ENCODE peak calls at places on chromosomes 4 and X, in ten cellular contexts. G is HL-60, D is WERI-Rb-1, B is fibroblast of mammary gland, R is brain microvascular endothelial cell, C is DND-41, E is MM.1S, W is ascending aorta, L is neural progenitor cell, V is heart left ventricle. H is an unnamed sample.

GRCh38 chr4:163816494-163816893 is 322.0 kb downstream of the TMA16 start:
- DNase-seq in C (no peak), G (no peak), B (no peak), L (peak), V (no peak), R (no peak), W (no peak), E (no peak), D (no peak), H (no peak)

GRCh38 chrX:45769919-45770582 is 569.4 kb upstream of the DIPK2B start:
- DNase-seq in G (peak), E (no peak), B (peak), D (no peak), C (no peak), W (peak), L (peak), V (peak), R (peak), H (peak)

GRCh38 chr4:36360755-36361154 is 79.3 kb downstream of the DTHD1 start:
- DNase-seq in W (no peak), G (no peak), C (no peak), D (no peak), B (no peak), E (no peak), R (no peak), L (no peak), V (no peak), H (no peak)

GRCh38 chr4:185352741-185353140 is 43.0 kb downstream of the LRP2BP start:
- DNase-seq in L (no peak), W (no peak), B (no peak), G (no peak), D (no peak), R (no peak), V (no peak), E (peak), C (no peak), H (no peak)

GRCh38 chr4:82422616-82423015 is 7.6 kb downstream of the HNRNPDL start:
- DNase-seq in R (no peak), G (no peak), B (no peak), W (no peak), V (no peak), D (no peak), L (no peak), C (no peak), E (no peak), H (no peak)

GRCh38 chrX:15751160-15751819 is 13.2 kb downstream of the CA5B start:
- DNase-seq in D (no peak), W (no peak), V (no peak), R (no peak), C (no peak), B (peak), G (no peak), E (no peak), L (no peak), H (peak)

GRCh38 chr4:23097251-23097650 is 404.5 kb downstream of the GBA3 start:
- DNase-seq in G (no peak), E (no peak), B (peak), L (no peak), R (peak), C (no peak), D (no peak), V (no peak), W (no peak), H (peak)

GRCh38 chr4:8747467-8747841 is 124.2 kb downstream of the HMX1 start:
- DNase-seq in W (peak), G (no peak), C (no peak), D (no peak), R (no peak), L (peak), V (no peak), E (no peak), B (no peak), H (no peak)

GRCh38 chr4:16052939-16053338 is 30.9 kb downstream of the PROM1 start:
- DNase-seq in V (no peak), G (no peak), R (no peak), L (no peak), C (no peak), E (no peak), B (no peak), W (no peak), D (no peak), H (no peak)

GRCh38 chrX:68824565-68825125 is 4.2 kb upstream of the EFNB1 start:
- DNase-seq in C (no peak), G (no peak), R (no peak), L (no peak), D (no peak), W (peak), B (no peak), E (no peak), V (no peak), H (no peak)

GRCh38 chr4:76307670-76308014 is 1.1 kb downstream of the STBD1 start:
- DNase-seq in W (no peak), E (peak), D (no peak), R (no peak), V (peak), G (no peak), L (no peak), B (no peak), C (no peak), H (no peak)

GRCh38 chr4:93828830-93829530 is 427 bp downstream of the ATOH1 start:
- DNase-seq in E (peak), G (peak), B (no peak), L (peak), R (no peak), D (peak), W (no peak), V (peak), C (no peak), H (no peak)

GRCh38 chr4:4479366-4479765 is 62.5 kb downstream of the STX18 start:
- DNase-seq in G (no peak), C (no peak), R (no peak), D (no peak), L (no peak), W (no peak), V (no peak), B (no peak), E (no peak), H (no peak)

GRCh38 chrX:22746081-22746480 is 253.7 kb upstream of the DDX53 start:
- DNase-seq in C (no peak), L (no peak), W (no peak), G (no peak), R (no peak), V (peak), B (no peak), D (no peak), E (no peak), H (no peak)

GRCh38 chr4:165663411-165663810 is 209.6 kb upstream of the TLL1 start:
- DNase-seq in D (no peak), R (no peak), E (no peak), B (peak), W (no peak), L (no peak), G (no peak), V (no peak), C (no peak), H (no peak)

GRCh38 chr4:169337510-169337909 is 66.8 kb upstream of the SH3RF1 start:
- DNase-seq in D (no peak), G (no peak), C (no peak), E (no peak), V (no peak), B (peak), W (no peak), R (peak), L (no peak), H (peak)

GRCh38 chr4:156971623-156972369 is at the start of gene PDGFC:
- DNase-seq in R (peak), D (peak), V (peak), W (peak), L (peak), G (peak), E (peak), C (no peak), B (peak), H (peak)

GRCh38 chr4:1112821-1113182 is 562 bp downstream of the RNF212 start:
- DNase-seq in D (no peak), C (no peak), W (no peak), E (no peak), R (no peak), G (no peak), V (no peak), L (no peak), B (no peak), H (no peak)

GRCh38 chr4:159400782-159401712 is 298.2 kb downstream of the RAPGEF2 start:
- DNase-seq in L (no peak), V (peak), E (no peak), W (no peak), C (no peak), B (peak), G (peak), D (peak), R (peak), H (peak)

GRCh38 chrX:46549914-46550313 is 4.7 kb upstream of the ZNF674 start:
- DNase-seq in E (no peak), W (no peak), G (no peak), R (no peak), L (no peak), C (no peak), B (no peak), D (no peak), V (no peak), H (no peak)

GRCh38 chr4:88456757-88457306 is at the start of gene HERC5:
- DNase-seq in L (peak), E (peak), C (peak), D (peak), G (peak), B (peak), W (peak), R (peak), V (peak), H (peak)

GRCh38 chrX:77938083-77938482 is 27.6 kb downstream of the ATP7A start:
- DNase-seq in D (no peak), L (no peak), G (no peak), C (no peak), E (no peak), B (no peak), V (no peak), R (no peak), W (no peak), H (no peak)

GRCh38 chrX:138128025-138128671 is 562.2 kb downstream of the ZIC3 start:
- DNase-seq in C (peak), D (peak), E (peak), G (peak), L (peak), B (peak), R (peak), W (no peak), V (no peak), H (no peak)

GRCh38 chr4:169823685-169824084 is 65.9 kb upstream of the HPF1 start:
- DNase-seq in C (peak), W (no peak), L (peak), B (peak), G (peak), E (peak), R (peak), D (no peak), V (peak), H (peak)

GRCh38 chrX:130669233-130669632 is 233.8 kb downstream of the ENOX2 start:
- DNase-seq in C (no peak), G (no peak), R (no peak), D (no peak), B (peak), E (no peak), L (no peak), W (no peak), V (no peak), H (peak)

GRCh38 chr4:24067781-24068193 is 177.9 kb upstream of the PPARGC1A start:
- DNase-seq in E (no peak), C (no peak), B (peak), V (peak), R (peak), G (no peak), D (peak), W (no peak), L (no peak), H (peak)

GRCh38 chr4:1299301-1299860 is 9.7 kb downstream of the MAEA start:
- DNase-seq in W (no peak), C (no peak), D (no peak), G (no peak), L (no peak), E (no peak), R (no peak), V (no peak), B (no peak), H (no peak)

GRCh38 chr4:5638976-5639375 is 69.4 kb downstream of the EVC2 start:
- DNase-seq in R (peak), C (no peak), L (no peak), V (no peak), W (no peak), D (no peak), B (peak), G (no peak), E (no peak), H (peak)

GRCh38 chrX:24292358-24292757 is 21.5 kb downstream of the SUPT20HL2 start:
- DNase-seq in W (no peak), C (no peak), D (no peak), E (no peak), R (no peak), B (no peak), V (no peak), L (no peak), G (no peak), H (no peak)

GRCh38 chrX:7586126-7586525 is 256.8 kb upstream of the VCX start:
- DNase-seq in L (peak), E (peak), B (peak), D (no peak), W (no peak), R (peak), V (no peak), G (peak), C (peak), H (peak)

GRCh38 chr4:167779864-167780263 is 312.5 kb upstream of the ANXA10 start:
- DNase-seq in D (no peak), L (no peak), C (no peak), E (peak), G (no peak), R (no peak), V (no peak), B (no peak), W (no peak), H (no peak)

GRCh38 chr4:167775374-167775773 is 317.0 kb upstream of the ANXA10 start:
- DNase-seq in L (no peak), B (peak), R (no peak), E (no peak), V (no peak), C (no peak), G (no peak), W (no peak), D (no peak), H (peak)

GRCh38 chr4:167774646-167775045 is 317.7 kb upstream of the ANXA10 start:
- DNase-seq in C (no peak), L (no peak), R (no peak), V (no peak), B (peak), D (no peak), W (no peak), E (no peak), G (no peak), H (peak)

GRCh38 chr4:167779280-167779679 is 313.1 kb upstream of the ANXA10 start:
- DNase-seq in R (no peak), E (no peak), D (no peak), B (no peak), G (no peak), C (no peak), W (no peak), L (no peak), V (no peak), H (no peak)
- TF ChIP-seq CTCF in R (no peak), E (no peak), D (no peak), B (no peak), G (no peak), C (no peak), W (no peak), L (no peak), V (no peak), H (no peak)

GRCh38 chrX:19568422-19568821 is 53.1 kb upstream of the MAP3K15 start:
- DNase-seq in B (no peak), L (no peak), R (no peak), E (no peak), V (no peak), D (no peak), C (no peak), W (no peak), G (no peak), H (no peak)
- H3K4me3 ChIP-seq in B (no peak), L (no peak), R (no peak), E (no peak), V (peak), D (no peak), C (no peak), W (no peak), G (no peak), H (no peak)

GRCh38 chr4:6887591-6888371 is 21.8 kb upstream of the TBC1D14 start:
- DNase-seq in D (no peak), V (peak), R (peak), W (peak), G (peak), B (peak), E (no peak), C (no peak), L (no peak), H (peak)

GRCh38 chr4:6888506-6889071 is 21.0 kb upstream of the TBC1D14 start:
- DNase-seq in D (no peak), W (peak), L (no peak), C (no peak), E (no peak), R (no peak), G (no peak), B (no peak), V (no peak), H (no peak)

GRCh38 chr4:6884341-6884870 is 25.2 kb upstream of the TBC1D14 start:
- DNase-seq in G (no peak), R (no peak), L (peak), C (no peak), V (no peak), E (no peak), D (no peak), W (peak), B (no peak), H (peak)

GRCh38 chr4:6886886-6887285 is 22.7 kb upstream of the TBC1D14 start:
- DNase-seq in E (no peak), C (no peak), W (peak), B (no peak), L (no peak), D (no peak), G (no peak), V (no peak), R (no peak), H (no peak)

DNA sequence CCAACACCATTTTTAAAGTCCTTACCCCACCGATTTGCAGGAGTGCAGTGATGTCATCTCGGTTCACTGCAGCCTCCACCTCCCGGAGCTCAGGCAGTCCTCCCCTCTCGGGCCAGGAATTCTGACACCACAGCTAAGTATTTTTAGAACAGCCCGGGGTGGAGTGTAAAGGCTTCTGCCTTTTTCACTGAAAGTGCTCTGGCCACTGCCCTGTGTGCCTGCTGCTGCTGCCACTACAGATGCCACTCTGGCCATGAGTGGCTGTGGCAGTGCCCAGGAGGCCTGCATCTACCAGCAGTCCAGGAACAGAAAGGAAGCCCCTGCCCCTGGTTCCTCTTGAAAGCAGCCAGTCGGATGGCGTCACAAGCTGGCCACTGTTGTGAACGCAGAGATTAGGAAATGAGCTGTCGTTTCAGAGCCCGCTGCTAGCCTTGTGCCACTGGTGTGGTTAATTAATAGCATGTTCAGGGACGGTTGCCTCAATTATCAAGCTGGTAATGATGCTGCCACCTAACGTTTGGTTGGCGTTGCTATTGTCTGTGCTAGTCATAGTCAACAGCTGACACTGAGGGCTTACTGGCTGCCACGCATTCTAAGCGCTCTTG is 23.6 kb upstream of the TBC1D14 start:
- DNase-seq in D (peak), B (peak), R (peak), V (peak), G (peak), E (no peak), L (no peak), W (peak), C (no peak), H (peak)
- TF ChIP-seq CTCF in D (peak), B (peak), R (peak), V (no peak), G (peak), E (no peak), L (no peak), W (no peak), C (no peak), H (peak)

GRCh38 chr4:73839071-73839470 is 2.6 kb downstream of the CXCL6 start:
- DNase-seq in B (no peak), E (no peak), C (no peak), W (no peak), V (no peak), L (no peak), G (no peak), D (no peak), R (no peak), H (no peak)
- H3K4me3 ChIP-seq in B (no peak), E (no peak), C (no peak), W (no peak), V (no peak), L (no peak), G (no peak), D (no peak), R (no peak), H (no peak)

GRCh38 chr4:110636231-110636676 is 13.4 kb upstream of the PITX2 start:
- DNase-seq in E (no peak), W (no peak), G (no peak), B (no peak), D (no peak), R (no peak), V (no peak), C (no peak), L (peak), H (no peak)
- TF ChIP-seq CTCF in E (no peak), W (no peak), G (no peak), B (no peak), D (no peak), R (no peak), V (no peak), C (no peak), L (no peak), H (no peak)

H was measured in foreskin fibroblast.